ENCODE peak calls at places on chromosome 1, in eight cellular contexts. U is stimulated activated CD4-positive, alpha-beta T cell treated with anti-CD3 and anti-CD28 coated beads, Interleukin-12 subunit alpha, Interleukin-12 subunit beta, amount 100 ng/mL, for 48 hours; I is amygdala; W is body of pancreas; J is AG08395; Q is sciatic nerve; L is SJSA1; P is T-helper 2 cell. B is an unnamed sample.
A peak's percentile ranks its signal among the peaks of the same experiment; 100 is the strongest.

GRCh38 chr1:225897595-225898514 is 8.9 kb upstream of the LEFTY1 start:
- DNase-seq in P (peak; percentile 53), I (no peak), U (no peak), W (no peak), J (no peak), L (no peak), Q (no peak), B (no peak)

GRCh38 chr1:65812065-65812464 is 19.4 kb downstream of the PDE4B start:
- DNase-seq in P (peak; percentile 94), W (no peak), J (peak; percentile 83), L (no peak), I (peak; percentile 8), U (peak; percentile 62), Q (no peak), B (no peak)

GRCh38 chr1:54885863-54886723 is 902 bp downstream of the DHCR24 start:
- DNase-seq in Q (no peak), J (no peak), I (peak; percentile 54), P (peak; percentile 26), W (peak; percentile 52), U (no peak), L (no peak), B (no peak)

GRCh38 chr1:96416690-96417444 is 304.7 kb upstream of the PTBP2 start:
- DNase-seq in U (no peak), I (no peak), W (no peak), J (no peak), Q (no peak), P (no peak), L (no peak), B (no peak)

GRCh38 chr1:116777831-116778830 is 23.9 kb downstream of the CD2 start:
- DNase-seq in P (no peak), W (no peak), J (peak; percentile 71), I (no peak), Q (no peak), U (no peak), L (no peak), B (no peak)

GRCh38 chr1:154586231-154586630 is 18.7 kb downstream of the CHRNB2 start:
- DNase-seq in J (no peak), W (no peak), I (no peak), Q (no peak), P (no peak), L (no peak), U (no peak), B (no peak)

GRCh38 chr1:40232444-40232843 is 15.3 kb upstream of the TMCO2 start:
- DNase-seq in W (no peak), U (peak; percentile 57), I (no peak), Q (no peak), L (no peak), P (peak; percentile 96), J (no peak), B (no peak)

GRCh38 chr1:84698151-84698651 is 7.9 kb upstream of the SSX2IP start:
- DNase-seq in W (no peak), L (no peak), Q (no peak), U (no peak), P (no peak), J (peak; percentile 84), I (no peak), B (no peak)

GRCh38 chr1:54850737-54851136 is 36.3 kb downstream of the DHCR24 start:
- DNase-seq in L (peak; percentile 65), W (no peak), I (no peak), P (no peak), U (no peak), Q (no peak), J (peak; percentile 96), B (no peak)

GRCh38 chr1:2481885-2482284 is 5.8 kb downstream of the PLCH2 start:
- DNase-seq in J (no peak), P (no peak), U (no peak), W (no peak), L (no peak), I (no peak), Q (no peak), B (no peak)

GRCh38 chr1:36650200-36651065 is 167.7 kb upstream of the CSF3R start:
- DNase-seq in W (peak; percentile 79), I (peak; percentile 45), U (peak; percentile 42), L (peak; percentile 63), P (peak; percentile 30), J (peak; percentile 63), Q (peak; percentile 76), B (no peak)

GRCh38 chr1:206513312-206514111 is 6.2 kb downstream of the RASSF5 start:
- DNase-seq in U (no peak), W (peak; percentile 45), I (no peak), L (no peak), P (no peak), J (peak; percentile 90), Q (peak; percentile 89), B (peak; percentile 92)

GRCh38 chr1:107926436-107927080 is 38.4 kb downstream of the VAV3 start:
- DNase-seq in J (no peak), W (no peak), Q (no peak), U (no peak), L (no peak), I (no peak), P (no peak), B (no peak)

GRCh38 chr1:163422738-163423404 is 101.1 kb downstream of the NUF2 start:
- DNase-seq in P (no peak), J (no peak), U (no peak), W (no peak), I (no peak), L (no peak), Q (no peak), B (no peak)

GRCh38 chr1:166511754-166512153 is 327.5 kb upstream of the POGK start:
- DNase-seq in W (no peak), I (no peak), U (no peak), P (no peak), Q (no peak), L (no peak), J (no peak), B (no peak)

GRCh38 chr1:243638186-243638585 is 211.9 kb downstream of the AKT3 start:
- DNase-seq in W (no peak), Q (no peak), P (no peak), J (no peak), U (no peak), L (no peak), I (no peak), B (no peak)

GRCh38 chr1:50097041-50097739 is 11.5 kb upstream of the ELAVL4 start:
- DNase-seq in W (no peak), Q (no peak), P (no peak), J (no peak), L (no peak), I (no peak), U (no peak), B (no peak)

GRCh38 chr1:234315091-234315541 is 58.1 kb upstream of the COA6 start:
- DNase-seq in Q (no peak), U (no peak), L (no peak), P (peak; percentile 97), W (no peak), I (no peak), J (peak; percentile 32), B (no peak)

GRCh38 chr1:44361478-44361877 is 6.4 kb upstream of the ERI3 start:
- DNase-seq in J (peak; percentile 10), P (no peak), L (no peak), Q (no peak), U (no peak), I (no peak), W (no peak), B (no peak)

B was measured in coronary artery.